ENCODE peak calls at places on chromosomes 12 and 14, in five cellular contexts. One of them, this sample, is unnamed. For H3K36me3, the result is how much of the 10 kb centered on the place peaks cover.

GRCh38 chr12:56723889-56724659 is 1.0 kb downstream of the NACA start:
- DNase-seq in GM23248: peak
- DNase-seq in neural progenitor cell: peak
- DNase-seq in fibroblast of lung: peak
- DNase-seq in PC-3: peak
- DNase-seq in this sample: peak

GRCh38 chr12:15208140-15208539 is 13.1 kb downstream of the RERG start:
- DNase-seq in GM23248: peak
- DNase-seq in fibroblast of lung: no peak
- DNase-seq in neural progenitor cell: no peak
- DNase-seq in PC-3: no peak
- DNase-seq in this sample: no peak

GRCh38 chr12:82383930-82384513 is 25.7 kb downstream of the METTL25 start:
- DNase-seq in PC-3: peak
- DNase-seq in GM23248: peak
- DNase-seq in fibroblast of lung: peak
- DNase-seq in neural progenitor cell: no peak
- DNase-seq in this sample: peak

GRCh38 chr12:49609059-49609874 is 3.8 kb upstream of the FAM186B start:
- DNase-seq in GM23248: no peak
- DNase-seq in fibroblast of lung: no peak
- DNase-seq in PC-3: no peak
- DNase-seq in neural progenitor cell: no peak
- DNase-seq in this sample: no peak

GRCh38 chr12:66514581-66514980 is 164.3 kb downstream of the GRIP1 start:
- DNase-seq in PC-3: peak
- DNase-seq in fibroblast of lung: peak
- DNase-seq in GM23248: peak
- DNase-seq in neural progenitor cell: no peak
- DNase-seq in this sample: no peak

GRCh38 chr14:24181251-24182077 is 7.2 kb downstream of the IPO4 start:
- DNase-seq in PC-3: no peak
- DNase-seq in GM23248: no peak
- DNase-seq in neural progenitor cell: no peak
- DNase-seq in fibroblast of lung: no peak
- DNase-seq in this sample: no peak

GRCh38 chr12:49277466-49277865 is 12.6 kb downstream of the TUBA1C start:
- DNase-seq in fibroblast of lung: no peak
- DNase-seq in GM23248: no peak
- DNase-seq in PC-3: no peak
- DNase-seq in neural progenitor cell: no peak
- DNase-seq in this sample: no peak

GRCh38 chr14:80291099-80291498 is 79.8 kb upstream of the DIO2 start:
- DNase-seq in neural progenitor cell: no peak
- DNase-seq in GM23248: no peak
- DNase-seq in fibroblast of lung: peak
- DNase-seq in PC-3: peak
- DNase-seq in this sample: no peak

GRCh38 chr14:92950193-92950540 is 27.2 kb downstream of the CHGA start:
- DNase-seq in fibroblast of lung: no peak
- DNase-seq in PC-3: no peak
- DNase-seq in GM23248: no peak
- DNase-seq in neural progenitor cell: no peak
- DNase-seq in this sample: no peak

GRCh38 chr14:95507701-95508103 is 8.7 kb downstream of the SYNE3 start:
- DNase-seq in neural progenitor cell: no peak
- DNase-seq in fibroblast of lung: peak
- DNase-seq in GM23248: peak
- DNase-seq in PC-3: peak
- DNase-seq in this sample: no peak

GRCh38 chr12:9906888-9907287 is 25.3 kb downstream of the CLEC2A start:
- DNase-seq in neural progenitor cell: no peak
- DNase-seq in PC-3: no peak
- DNase-seq in GM23248: peak
- DNase-seq in fibroblast of lung: peak
- DNase-seq in this sample: no peak

GRCh38 chr14:53409974-53410373 is 256.9 kb upstream of the DDHD1 start:
- DNase-seq in fibroblast of lung: peak
- DNase-seq in GM23248: peak
- DNase-seq in PC-3: no peak
- DNase-seq in neural progenitor cell: no peak
- DNase-seq in this sample: no peak

GRCh38 chr12:88391556-88391955 is 188.7 kb downstream of the KITLG start:
- DNase-seq in PC-3: peak
- DNase-seq in GM23248: peak
- DNase-seq in neural progenitor cell: no peak
- DNase-seq in fibroblast of lung: peak
- DNase-seq in this sample: peak

GRCh38 chr14:102654298-102654697 is 61.8 kb downstream of the RCOR1 start:
- DNase-seq in PC-3: peak
- DNase-seq in GM23248: no peak
- DNase-seq in neural progenitor cell: no peak
- DNase-seq in fibroblast of lung: peak
- DNase-seq in this sample: no peak

GRCh38 chr14:71384007-71384605 is 476.8 kb downstream of the PCNX1 start:
- DNase-seq in fibroblast of lung: no peak
- DNase-seq in neural progenitor cell: no peak
- DNase-seq in PC-3: no peak
- DNase-seq in GM23248: no peak
- DNase-seq in this sample: no peak

DNA sequence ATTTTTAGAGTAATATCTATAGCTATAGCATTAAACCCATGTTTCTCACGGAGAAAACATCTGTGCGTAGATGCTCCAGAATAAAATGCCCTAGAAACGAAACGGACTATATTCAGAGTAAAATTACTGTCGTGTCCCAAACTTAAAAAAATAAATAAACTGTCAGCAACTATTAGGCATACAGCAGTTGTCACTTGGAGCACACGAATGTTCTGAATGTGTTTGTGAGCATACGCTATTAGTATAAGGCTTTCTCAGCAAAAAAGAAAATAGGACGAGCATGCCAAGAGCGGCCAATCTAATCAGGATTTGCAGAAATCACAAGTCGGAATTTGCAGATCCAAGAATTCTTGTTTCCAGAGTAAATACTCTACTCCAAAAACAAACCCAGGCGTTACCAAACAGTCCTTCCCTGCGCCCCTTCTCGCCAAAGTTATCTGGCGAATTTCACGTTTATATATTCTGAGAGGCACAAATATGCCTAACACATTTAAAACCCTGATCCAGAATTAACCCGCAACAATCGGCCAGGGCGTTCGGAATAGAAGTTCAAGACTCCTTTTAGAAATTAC is 835 bp downstream of the PTPN21 start:
- DNase-seq in neural progenitor cell: no peak
- DNase-seq in PC-3: peak
- DNase-seq in fibroblast of lung: peak
- DNase-seq in GM23248: peak
- DNase-seq in this sample: peak
- TF ChIP-seq EZH2 in neural progenitor cell: no peak
- TF ChIP-seq EZH2 in PC-3: no peak
- TF ChIP-seq EZH2 in fibroblast of lung: no peak
- TF ChIP-seq EZH2 in GM23248: no peak
- TF ChIP-seq EZH2 in this sample: peak

GRCh38 chr12:53505555-53506449 is 1.5 kb downstream of the NPFF start:
- DNase-seq in GM23248: peak
- DNase-seq in fibroblast of lung: peak
- DNase-seq in neural progenitor cell: no peak
- DNase-seq in PC-3: peak
- DNase-seq in this sample: no peak
- H3K36me3 ChIP-seq in GM23248: under half
- H3K36me3 ChIP-seq in fibroblast of lung: under half
- H3K36me3 ChIP-seq in neural progenitor cell: under half
- H3K36me3 ChIP-seq in PC-3: under half
- H3K36me3 ChIP-seq in this sample: under half

DNA sequence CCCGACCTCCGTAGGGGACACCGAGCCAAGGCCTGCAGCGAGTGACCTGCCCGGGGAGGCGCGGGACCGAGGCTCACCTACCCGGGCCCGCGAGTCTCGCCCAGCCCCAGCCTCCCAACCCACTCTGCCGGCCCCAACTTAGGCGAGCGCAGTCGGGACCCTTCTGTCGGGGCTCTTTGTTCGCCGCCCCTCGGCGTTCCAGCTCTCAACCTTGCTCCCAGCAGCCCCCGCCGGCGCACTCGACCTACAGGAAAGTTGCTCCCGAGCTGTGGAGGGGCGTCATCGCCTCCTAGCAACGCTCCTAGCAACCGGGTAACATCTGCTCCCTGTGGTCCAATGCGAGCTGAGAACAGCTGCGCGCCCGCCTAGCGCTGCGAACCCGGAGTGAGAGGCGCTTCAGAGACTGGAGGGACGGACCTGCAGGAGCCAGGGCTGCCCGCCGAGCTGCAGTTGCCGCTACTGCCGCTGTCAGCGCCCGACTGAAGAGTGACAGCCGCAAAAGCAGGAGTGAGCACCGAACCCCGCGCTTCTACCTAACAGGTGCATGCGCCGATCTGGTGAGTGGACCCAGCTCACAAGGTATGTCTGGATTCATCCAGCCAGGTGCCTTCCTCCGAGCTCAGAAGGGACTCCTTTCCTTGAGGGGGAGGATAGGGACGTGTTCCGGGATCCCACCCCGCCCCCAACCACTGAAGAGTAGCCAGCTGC is 354.9 kb downstream of the SNAPC1 start:
- DNase-seq in GM23248: peak
- DNase-seq in neural progenitor cell: peak
- DNase-seq in PC-3: no peak
- DNase-seq in fibroblast of lung: peak
- DNase-seq in this sample: peak
- TF ChIP-seq EZH2 in GM23248: no peak
- TF ChIP-seq EZH2 in neural progenitor cell: no peak
- TF ChIP-seq EZH2 in PC-3: no peak
- TF ChIP-seq EZH2 in fibroblast of lung: peak
- TF ChIP-seq EZH2 in this sample: peak

DNA sequence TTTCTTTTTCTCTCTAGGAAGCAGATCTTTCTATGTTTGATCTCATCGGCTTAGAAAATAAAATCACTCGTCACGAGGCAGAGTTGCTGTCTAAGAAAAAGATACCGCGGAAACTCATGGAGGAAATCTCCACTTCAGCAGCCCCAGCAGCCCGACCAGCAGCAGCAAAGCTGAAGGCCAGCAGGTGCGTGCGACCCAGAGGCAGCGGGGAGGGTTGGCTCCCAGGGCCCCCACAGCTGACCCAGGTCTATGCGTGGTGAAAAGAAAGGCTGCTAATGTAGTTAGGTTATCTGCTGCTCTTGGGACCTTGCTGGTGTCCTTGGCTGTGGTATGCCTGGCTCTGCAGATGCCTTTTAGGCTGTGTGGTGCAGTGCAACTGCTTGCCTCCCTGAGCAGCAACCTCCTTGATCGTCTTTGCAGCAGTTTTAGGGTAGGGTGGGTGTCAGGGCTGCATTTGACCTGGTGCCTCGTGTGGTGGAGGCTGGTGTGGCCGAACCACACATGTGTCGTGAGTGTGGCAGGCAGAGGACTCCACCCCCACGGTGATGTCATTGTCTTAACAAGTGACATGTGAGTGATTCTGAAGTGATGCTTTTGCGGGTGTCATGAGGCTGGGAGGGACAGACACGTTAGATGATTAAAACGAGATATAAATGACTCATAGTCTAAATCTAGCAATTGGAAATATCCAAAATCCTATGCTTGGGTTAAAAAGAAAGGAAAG is 68.6 kb downstream of the EP400 start:
- DNase-seq in PC-3: no peak
- DNase-seq in neural progenitor cell: no peak
- DNase-seq in GM23248: peak
- DNase-seq in fibroblast of lung: peak
- DNase-seq in this sample: no peak
- H3K36me3 ChIP-seq in PC-3: half or more
- H3K36me3 ChIP-seq in neural progenitor cell: under half
- H3K36me3 ChIP-seq in GM23248: under half
- H3K36me3 ChIP-seq in fibroblast of lung: under half
- H3K36me3 ChIP-seq in this sample: half or more